ENCODE peak calls at places on chromosome 17, in eight cellular contexts. T is tibial nerve; B is CD8-positive, alpha-beta T cell; Y is ovary; W is lower lobe of right lung; K is hepatocyte; I is Caco-2; F is neural progenitor cell. M is an unnamed sample.

GRCh38 chr17:1726626-1727257 is 2.2 kb downstream of the WDR81 start:
- DNase-seq in T (no peak), B (no peak), Y (peak; percentile 30), W (no peak), K (no peak), I (no peak), F (no peak), M (no peak)

GRCh38 chr17:78995761-78996451 is 13.7 kb downstream of the CANT1 start:
- DNase-seq in T (no peak), B (no peak), Y (no peak), W (peak; percentile 73), K (peak; percentile 45), I (no peak), F (no peak), M (no peak)

GRCh38 chr17:34369571-34369970 is 6.5 kb upstream of the CCL1 start:
- DNase-seq in T (no peak), B (no peak), Y (no peak), W (no peak), K (no peak), I (no peak), F (no peak), M (no peak)

GRCh38 chr17:40533896-40534295 is 31.4 kb downstream of the CCR7 start:
- DNase-seq in T (no peak), B (no peak), Y (no peak), W (no peak), K (no peak), I (no peak), F (no peak), M (no peak)

GRCh38 chr17:249236-249993 is 68.0 kb upstream of the DOC2B start:
- DNase-seq in T (no peak), B (no peak), Y (no peak), W (peak; percentile 52), K (no peak), I (no peak), F (no peak), M (no peak)

GRCh38 chr17:76159157-76159556 is 18.1 kb upstream of the FOXJ1 start:
- DNase-seq in T (no peak), B (no peak), Y (no peak), W (no peak), K (no peak), I (no peak), F (no peak), M (no peak)

GRCh38 chr17:66772148-66772812 is 62.6 kb upstream of the CACNG5 start:
- DNase-seq in T (no peak), B (no peak), Y (no peak), W (no peak), K (no peak), I (no peak), F (no peak), M (no peak)

GRCh38 chr17:78965369-78965982 is 14.2 kb downstream of the LGALS3BP start:
- DNase-seq in T (no peak), B (no peak), Y (peak; percentile 52), W (no peak), K (no peak), I (peak; percentile 30), F (no peak), M (no peak)

GRCh38 chr17:48747445-48748363 is 19.2 kb upstream of the HOXB13 start:
- DNase-seq in T (no peak), B (no peak), Y (no peak), W (no peak), K (no peak), I (no peak), F (peak; percentile 65), M (no peak)

GRCh38 chr17:44898768-44899073 is 524 bp downstream of the EFTUD2 start:
- DNase-seq in T (no peak), B (no peak), Y (no peak), W (peak; percentile 58), K (peak; percentile 55), I (no peak), F (no peak), M (no peak)

GRCh38 chr17:51351890-51352289 is 91.5 kb downstream of the UTP18 start:
- DNase-seq in T (no peak), B (no peak), Y (peak; percentile 65), W (no peak), K (peak; percentile 27), I (no peak), F (no peak), M (no peak)

GRCh38 chr17:61689610-61690180 is 98.7 kb upstream of the NACA2 start:
- DNase-seq in T (no peak), B (no peak), Y (no peak), W (no peak), K (no peak), I (no peak), F (no peak), M (no peak)

GRCh38 chr17:62822080-62822904 is 14.2 kb upstream of the MARCHF10 start:
- DNase-seq in T (no peak), B (no peak), Y (no peak), W (no peak), K (no peak), I (no peak), F (no peak), M (no peak)

DNA sequence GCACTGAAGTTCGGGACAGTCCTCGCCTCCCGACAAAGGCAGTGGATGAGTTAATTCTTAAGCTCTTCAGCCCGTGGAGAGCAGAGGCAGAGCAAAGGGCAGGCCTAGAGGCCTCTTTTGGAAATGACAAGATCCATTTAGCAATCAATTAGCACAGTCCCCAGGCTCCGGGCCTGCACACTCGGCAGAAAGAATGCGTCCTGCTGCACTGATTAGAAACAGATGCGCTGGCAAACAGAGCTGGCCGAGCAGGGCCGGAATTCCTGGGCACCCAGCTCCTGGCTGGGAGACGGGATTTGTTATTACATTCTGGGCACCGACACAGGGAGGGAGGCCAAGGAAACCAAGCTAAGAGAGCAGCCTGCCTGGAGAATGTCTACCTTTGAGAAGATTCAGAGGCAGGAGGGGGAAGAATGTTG is 162.9 kb downstream of the COPRS start:
- DNase-seq in T (peak; percentile 70), B (no peak), Y (peak; percentile 42), W (peak; percentile 53), K (peak; percentile 83), I (peak; percentile 69), F (peak; percentile 94), M (peak; percentile 27)
- TF ChIP-seq CTCF in T (no peak), B (no peak), Y (no peak), W (no peak), K (peak; percentile 15), I (no peak), F (peak; percentile 47), M (peak; percentile 30)

GRCh38 chr17:33294994-33295393 is 1.9 kb upstream of the ASIC2 start:
- DNase-seq in T (no peak), B (no peak), Y (no peak), W (no peak), K (no peak), I (no peak), F (no peak), M (no peak)

GRCh38 chr17:33292981-33293867 is at the start of gene ASIC2:
- DNase-seq in T (no peak), B (no peak), Y (peak; percentile 24), W (no peak), K (peak; percentile 70), I (peak; percentile 50), F (peak; percentile 89), M (peak; percentile 8)

GRCh38 chr17:33290156-33290697 is 2.9 kb downstream of the ASIC2 start:
- DNase-seq in T (no peak), B (no peak), Y (no peak), W (no peak), K (no peak), I (no peak), F (no peak), M (no peak)

GRCh38 chr17:33291248-33292183 is 1.6 kb downstream of the ASIC2 start:
- DNase-seq in T (no peak), B (no peak), Y (peak; percentile 28), W (peak; percentile 46), K (peak; percentile 50), I (peak; percentile 24), F (peak; percentile 77), M (peak; percentile 14)

DNA sequence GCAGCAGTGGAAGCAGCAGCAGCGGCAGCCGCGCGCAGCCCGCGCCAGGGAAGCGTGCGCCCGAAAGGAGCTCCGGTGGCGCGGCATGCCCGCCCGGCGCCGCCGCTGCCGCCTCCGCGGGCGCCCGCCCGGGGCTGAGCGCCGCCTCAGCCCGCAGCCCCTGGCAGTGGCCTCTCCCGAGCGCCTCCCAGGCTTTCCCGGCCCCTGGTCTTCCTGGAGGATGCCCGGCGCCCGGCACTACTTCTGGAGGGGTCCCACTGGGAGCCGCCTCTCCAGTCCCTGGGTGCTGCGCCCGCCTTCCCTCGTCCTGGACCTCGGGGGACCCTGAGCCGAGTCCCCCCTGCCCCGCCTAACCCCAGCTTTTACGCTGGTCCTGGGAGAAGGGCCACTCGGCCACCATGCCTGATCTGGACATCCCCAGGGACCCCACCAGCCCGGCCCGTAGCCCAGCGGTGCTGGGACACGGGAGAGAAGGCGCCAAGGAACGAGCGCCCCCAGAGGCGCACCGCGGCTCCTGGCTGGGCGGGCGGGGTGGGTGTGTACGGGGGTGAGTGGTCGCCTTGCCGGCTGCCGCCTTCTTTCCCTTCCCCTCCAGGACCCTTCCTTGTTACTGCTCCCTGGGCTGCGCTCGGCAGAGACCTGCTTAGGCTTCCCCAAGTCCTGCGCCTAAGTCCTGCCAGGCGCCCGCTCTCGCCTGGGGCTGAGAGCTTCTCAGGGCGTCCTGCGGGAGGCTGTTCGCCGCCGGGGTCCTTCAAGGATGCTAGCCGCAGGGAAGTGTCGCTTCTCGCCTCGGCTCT is 713 bp downstream of the ASIC2 start:
- DNase-seq in T (no peak), B (no peak), Y (peak; percentile 39), W (no peak), K (peak; percentile 50), I (peak; percentile 25), F (peak; percentile 79), M (peak; percentile 34)
- TF ChIP-seq CTCF in T (peak; percentile 29), B (no peak), Y (no peak), W (peak; percentile 25), K (peak; percentile 45), I (peak; percentile 27), F (peak; percentile 66), M (peak; percentile 64)

DNA sequence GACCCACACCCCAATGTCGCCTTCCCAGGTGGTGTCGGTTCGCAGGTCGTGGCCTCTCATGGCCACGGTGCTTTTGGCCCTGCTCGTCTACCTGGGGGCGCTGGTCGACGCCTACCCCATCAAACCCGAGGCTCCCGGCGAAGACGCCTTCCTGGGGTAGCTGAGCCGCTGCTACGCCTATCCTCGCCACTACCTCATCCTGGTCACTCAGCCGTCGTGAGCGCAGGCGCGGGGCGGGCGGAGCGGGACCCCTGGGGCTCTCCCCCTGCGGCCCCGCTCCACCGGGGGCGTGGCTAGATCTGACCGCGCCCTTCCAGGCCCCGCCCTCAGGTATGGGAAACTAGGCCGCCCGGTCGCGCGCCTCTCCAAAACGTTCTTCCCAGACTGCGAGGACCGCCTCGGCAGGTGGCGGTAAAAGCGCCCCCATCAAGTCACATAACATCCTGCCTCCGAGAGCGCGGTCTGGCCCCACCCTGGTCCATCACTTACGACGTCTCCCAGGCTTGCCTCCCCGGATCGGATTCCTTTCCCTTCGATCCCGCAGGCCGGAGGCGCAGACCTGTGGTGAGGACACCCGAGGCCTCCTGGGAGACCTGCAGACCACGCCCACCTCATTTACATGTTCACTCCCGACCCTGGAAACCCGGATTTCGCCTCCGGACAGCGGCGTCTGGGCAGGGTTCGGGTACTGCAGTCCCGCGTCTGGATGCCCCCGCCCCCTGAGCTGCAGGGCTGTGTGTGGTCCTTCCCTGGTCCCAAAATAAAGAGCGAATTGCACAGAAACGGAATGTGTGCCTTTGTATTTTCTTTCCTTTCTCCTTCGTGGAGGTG is 91.5 kb upstream of the TMEM97 start:
- DNase-seq in T (no peak), B (no peak), Y (peak; percentile 74), W (peak; percentile 87), K (peak; percentile 93), I (peak; percentile 100), F (peak; percentile 99), M (peak; percentile 69)
- TF ChIP-seq CTCF in T (no peak), B (no peak), Y (no peak), W (no peak), K (no peak), I (peak; percentile 16), F (peak; percentile 12), M (no peak)

GRCh38 chr17:42618442-42619150 is 9.1 kb downstream of the TUBG1 start:
- DNase-seq in T (no peak), B (no peak), Y (no peak), W (peak; percentile 52), K (peak; percentile 64), I (peak; percentile 79), F (peak; percentile 70), M (no peak)
- TF ChIP-seq CTCF in T (no peak), B (no peak), Y (no peak), W (no peak), K (peak; percentile 35), I (peak; percentile 38), F (peak; percentile 39), M (no peak)

M was measured in neural crest cell.